ENCODE peak calls at places on chromosomes 3 and 15, in six cellular contexts. One of them, this sample, is unnamed.
A peak's percentile ranks its signal among the peaks of the same experiment; 100 is the strongest.

GRCh38 chr3:27431116-27431515 is 53.1 kb downstream of the SLC4A7 start:
- DNase-seq in left ventricle myocardium inferior: no peak
- DNase-seq in GDM1: no peak
- DNase-seq in HEK293T: no peak
- DNase-seq in SW480: no peak
- DNase-seq in NCI-H2227 treated with DMSO at 0.1 percent for 48 hours: no peak
- DNase-seq in this sample: no peak

GRCh38 chr15:60917469-60918130 is 311.5 kb downstream of the RORA start:
- DNase-seq in left ventricle myocardium inferior: peak; percentile 70
- DNase-seq in GDM1: no peak
- DNase-seq in HEK293T: no peak
- DNase-seq in SW480: no peak
- DNase-seq in NCI-H2227 treated with DMSO at 0.1 percent for 48 hours: no peak
- DNase-seq in this sample: no peak

GRCh38 chr15:70582143-70582945 is 181.0 kb downstream of the UACA start:
- DNase-seq in left ventricle myocardium inferior: no peak
- DNase-seq in GDM1: no peak
- DNase-seq in HEK293T: no peak
- DNase-seq in SW480: no peak
- DNase-seq in NCI-H2227 treated with DMSO at 0.1 percent for 48 hours: no peak
- DNase-seq in this sample: no peak

GRCh38 chr15:64089553-64090280 is 3.9 kb downstream of the CIAO2A start:
- DNase-seq in left ventricle myocardium inferior: no peak
- DNase-seq in GDM1: no peak
- DNase-seq in HEK293T: no peak
- DNase-seq in SW480: no peak
- DNase-seq in NCI-H2227 treated with DMSO at 0.1 percent for 48 hours: no peak
- DNase-seq in this sample: no peak

GRCh38 chr15:33278816-33279612 is 31.8 kb upstream of the RYR3 start:
- DNase-seq in left ventricle myocardium inferior: no peak
- DNase-seq in GDM1: no peak
- DNase-seq in HEK293T: peak; percentile 13
- DNase-seq in SW480: peak; percentile 52
- DNase-seq in NCI-H2227 treated with DMSO at 0.1 percent for 48 hours: no peak
- DNase-seq in this sample: no peak

GRCh38 chr15:73994912-73995622 is 551 bp downstream of the PML start:
- DNase-seq in left ventricle myocardium inferior: no peak
- DNase-seq in GDM1: no peak
- DNase-seq in HEK293T: peak; percentile 16
- DNase-seq in SW480: no peak
- DNase-seq in NCI-H2227 treated with DMSO at 0.1 percent for 48 hours: no peak
- DNase-seq in this sample: no peak

GRCh38 chr15:92159906-92160841 is 233.5 kb upstream of the ST8SIA2 start:
- DNase-seq in left ventricle myocardium inferior: no peak
- DNase-seq in GDM1: no peak
- DNase-seq in HEK293T: no peak
- DNase-seq in SW480: peak; percentile 21
- DNase-seq in NCI-H2227 treated with DMSO at 0.1 percent for 48 hours: peak; percentile 17
- DNase-seq in this sample: no peak

GRCh38 chr3:13698498-13698897 is 149.6 kb downstream of the FBLN2 start:
- DNase-seq in left ventricle myocardium inferior: no peak
- DNase-seq in GDM1: no peak
- DNase-seq in HEK293T: no peak
- DNase-seq in SW480: no peak
- DNase-seq in NCI-H2227 treated with DMSO at 0.1 percent for 48 hours: peak; percentile 28
- DNase-seq in this sample: no peak

GRCh38 chr15:87733522-87733921 is 523.0 kb downstream of the NTRK3 start:
- DNase-seq in left ventricle myocardium inferior: no peak
- DNase-seq in GDM1: no peak
- DNase-seq in HEK293T: no peak
- DNase-seq in SW480: no peak
- DNase-seq in NCI-H2227 treated with DMSO at 0.1 percent for 48 hours: no peak
- DNase-seq in this sample: no peak

GRCh38 chr3:4765212-4765611 is 214.0 kb upstream of the BHLHE40 start:
- DNase-seq in left ventricle myocardium inferior: no peak
- DNase-seq in GDM1: no peak
- DNase-seq in HEK293T: no peak
- DNase-seq in SW480: no peak
- DNase-seq in NCI-H2227 treated with DMSO at 0.1 percent for 48 hours: no peak
- DNase-seq in this sample: no peak

GRCh38 chr15:76327191-76328105 is 9.1 kb upstream of the ISL2 start:
- DNase-seq in left ventricle myocardium inferior: no peak
- DNase-seq in GDM1: no peak
- DNase-seq in HEK293T: no peak
- DNase-seq in SW480: no peak
- DNase-seq in NCI-H2227 treated with DMSO at 0.1 percent for 48 hours: no peak
- DNase-seq in this sample: no peak

GRCh38 chr3:27319847-27320526 is 49.2 kb downstream of the NEK10 start:
- DNase-seq in left ventricle myocardium inferior: no peak
- DNase-seq in GDM1: no peak
- DNase-seq in HEK293T: no peak
- DNase-seq in SW480: no peak
- DNase-seq in NCI-H2227 treated with DMSO at 0.1 percent for 48 hours: no peak
- DNase-seq in this sample: no peak

GRCh38 chr15:55627730-55628368 is 39.7 kb upstream of the PYGO1 start:
- DNase-seq in left ventricle myocardium inferior: no peak
- DNase-seq in GDM1: no peak
- DNase-seq in HEK293T: no peak
- DNase-seq in SW480: peak; percentile 79
- DNase-seq in NCI-H2227 treated with DMSO at 0.1 percent for 48 hours: no peak
- DNase-seq in this sample: no peak

GRCh38 chr15:29129903-29130302 is 139.7 kb downstream of the NSMCE3 start:
- DNase-seq in left ventricle myocardium inferior: no peak
- DNase-seq in GDM1: no peak
- DNase-seq in HEK293T: no peak
- DNase-seq in SW480: no peak
- DNase-seq in NCI-H2227 treated with DMSO at 0.1 percent for 48 hours: no peak
- DNase-seq in this sample: no peak

GRCh38 chr3:105518806-105519418 is 152.2 kb downstream of the ALCAM start:
- DNase-seq in left ventricle myocardium inferior: no peak
- DNase-seq in GDM1: peak; percentile 35
- DNase-seq in HEK293T: peak; percentile 36
- DNase-seq in SW480: peak; percentile 39
- DNase-seq in NCI-H2227 treated with DMSO at 0.1 percent for 48 hours: no peak
- DNase-seq in this sample: peak; percentile 13

GRCh38 chr3:107431048-107431297 is 53.7 kb downstream of the CCDC54 start:
- DNase-seq in left ventricle myocardium inferior: peak; percentile 40
- DNase-seq in GDM1: peak; percentile 19
- DNase-seq in HEK293T: no peak
- DNase-seq in SW480: no peak
- DNase-seq in NCI-H2227 treated with DMSO at 0.1 percent for 48 hours: no peak
- DNase-seq in this sample: no peak

GRCh38 chr3:18046531-18046930 is 304.1 kb upstream of the TBC1D5 start:
- DNase-seq in left ventricle myocardium inferior: no peak
- DNase-seq in GDM1: peak; percentile 23
- DNase-seq in HEK293T: no peak
- DNase-seq in SW480: no peak
- DNase-seq in NCI-H2227 treated with DMSO at 0.1 percent for 48 hours: no peak
- DNase-seq in this sample: no peak

GRCh38 chr15:88574646-88575045 is 28.2 kb upstream of the DET1 start:
- DNase-seq in left ventricle myocardium inferior: no peak
- DNase-seq in GDM1: no peak
- DNase-seq in HEK293T: no peak
- DNase-seq in SW480: no peak
- DNase-seq in NCI-H2227 treated with DMSO at 0.1 percent for 48 hours: peak; percentile 24
- DNase-seq in this sample: no peak

GRCh38 chr3:51539291-51539891 is 872 bp downstream of the RAD54L2 start:
- DNase-seq in left ventricle myocardium inferior: no peak
- DNase-seq in GDM1: no peak
- DNase-seq in HEK293T: peak; percentile 33
- DNase-seq in SW480: peak; percentile 65
- DNase-seq in NCI-H2227 treated with DMSO at 0.1 percent for 48 hours: no peak
- DNase-seq in this sample: peak; percentile 7

GRCh38 chr15:42744200-42744599 is 7.3 kb upstream of the CDAN1 start:
- DNase-seq in left ventricle myocardium inferior: no peak
- DNase-seq in GDM1: no peak
- DNase-seq in HEK293T: no peak
- DNase-seq in SW480: no peak
- DNase-seq in NCI-H2227 treated with DMSO at 0.1 percent for 48 hours: no peak
- DNase-seq in this sample: no peak

GRCh38 chr3:73602171-73602570 is 22.6 kb downstream of the PDZRN3 start:
- DNase-seq in left ventricle myocardium inferior: peak; percentile 45
- DNase-seq in GDM1: no peak
- DNase-seq in HEK293T: no peak
- DNase-seq in SW480: no peak
- DNase-seq in NCI-H2227 treated with DMSO at 0.1 percent for 48 hours: no peak
- DNase-seq in this sample: no peak

GRCh38 chr3:177905173-177905894 is 630.9 kb upstream of the KCNMB2 start:
- DNase-seq in left ventricle myocardium inferior: no peak
- DNase-seq in GDM1: no peak
- DNase-seq in HEK293T: no peak
- DNase-seq in SW480: no peak
- DNase-seq in NCI-H2227 treated with DMSO at 0.1 percent for 48 hours: peak; percentile 60
- DNase-seq in this sample: no peak

GRCh38 chr3:24400015-24400414 is 94.6 kb downstream of the THRB start:
- DNase-seq in left ventricle myocardium inferior: no peak
- DNase-seq in GDM1: no peak
- DNase-seq in HEK293T: no peak
- DNase-seq in SW480: no peak
- DNase-seq in NCI-H2227 treated with DMSO at 0.1 percent for 48 hours: no peak
- DNase-seq in this sample: no peak

GRCh38 chr3:151008699-151009098 is 36.2 kb upstream of the CLRN1 start:
- DNase-seq in left ventricle myocardium inferior: no peak
- DNase-seq in GDM1: no peak
- DNase-seq in HEK293T: peak; percentile 28
- DNase-seq in SW480: peak; percentile 25
- DNase-seq in NCI-H2227 treated with DMSO at 0.1 percent for 48 hours: no peak
- DNase-seq in this sample: no peak